ENCODE peak calls at places on chromosomes 12 and 14, in ten cellular contexts. U is amygdala, M is COR-L47, C is stomach, I is AG08395, D is HT-29, Q is NCI-H2081, L is fibroblast of the conjunctiva, X is NCI-H1436, W is A549. B is an unnamed sample.

GRCh38 chr12:8692573-8692972 is 5.2 kb upstream of the RIMKLB start:
- DNase-seq in W (no peak), I (no peak), C (no peak), Q (peak), U (peak), D (no peak), X (peak), M (no peak), L (no peak), B (peak)

GRCh38 chr14:98433436-98433835 is 838.6 kb downstream of the BCL11B start:
- DNase-seq in M (no peak), I (no peak), X (no peak), U (no peak), W (no peak), Q (no peak), C (no peak), D (no peak), L (no peak), B (no peak)

GRCh38 chr12:116137318-116137717 is 140.2 kb downstream of the MED13L start:
- DNase-seq in X (no peak), U (no peak), M (no peak), Q (no peak), C (no peak), W (no peak), L (no peak), D (no peak), I (no peak), B (no peak)

GRCh38 chr12:7937867-7938506 is 2.0 kb upstream of the SLC2A3 start:
- DNase-seq in M (no peak), I (no peak), W (peak), U (no peak), L (no peak), Q (no peak), C (no peak), D (peak), X (no peak), B (no peak)

GRCh38 chr12:62683724-62684501 is 217.3 kb downstream of the MON2 start:
- DNase-seq in I (peak), U (no peak), Q (no peak), D (no peak), W (no peak), M (no peak), X (no peak), C (no peak), L (peak), B (peak)

GRCh38 chr12:94172031-94172430 is 23.7 kb downstream of the PLXNC1 start:
- DNase-seq in C (no peak), W (no peak), U (no peak), X (no peak), Q (no peak), I (no peak), M (no peak), L (peak), D (no peak), B (no peak)

GRCh38 chr14:99468836-99469592 is 11.6 kb downstream of the SETD3 start:
- DNase-seq in D (no peak), M (no peak), C (no peak), U (no peak), I (no peak), L (no peak), X (no peak), W (no peak), Q (no peak), B (no peak)

GRCh38 chr12:104505095-104505819 is 48.5 kb downstream of the CHST11 start:
- DNase-seq in Q (no peak), M (peak), I (no peak), X (peak), C (no peak), D (peak), W (no peak), U (no peak), L (no peak), B (no peak)

GRCh38 chr14:31286456-31287293 is 79.1 kb upstream of the HECTD1 start:
- DNase-seq in U (no peak), M (no peak), D (peak), Q (no peak), W (peak), C (no peak), I (no peak), X (no peak), L (no peak), B (no peak)

GRCh38 chr12:43370299-43370698 is 181.7 kb downstream of the ADAMTS20 start:
- DNase-seq in I (no peak), W (peak), D (peak), U (no peak), Q (no peak), M (no peak), C (no peak), L (peak), X (no peak), B (no peak)

GRCh38 chr12:46217686-46218508 is 50.9 kb downstream of the SLC38A1 start:
- DNase-seq in U (no peak), M (no peak), X (no peak), C (peak), L (no peak), Q (no peak), W (no peak), D (no peak), I (no peak), B (no peak)

GRCh38 chr14:77268989-77269595 is 1.9 kb downstream of the NGB start:
- DNase-seq in W (no peak), D (no peak), M (peak), C (no peak), U (no peak), L (no peak), Q (no peak), X (no peak), I (no peak), B (no peak)

GRCh38 chr12:65364021-65364420 is 85.5 kb downstream of the MSRB3 start:
- DNase-seq in U (no peak), W (no peak), L (no peak), C (no peak), I (peak), Q (no peak), X (no peak), M (no peak), D (no peak), B (no peak)

GRCh38 chr14:56894591-56894991 is 84.3 kb upstream of the OTX2 start:
- DNase-seq in D (no peak), I (no peak), C (no peak), X (no peak), M (no peak), Q (no peak), L (no peak), U (no peak), W (no peak), B (no peak)

GRCh38 chr12:50718760-50719159 is 45.1 kb upstream of the ATF1 start:
- DNase-seq in W (no peak), U (no peak), C (no peak), L (no peak), M (no peak), Q (no peak), X (no peak), I (no peak), D (no peak), B (no peak)

B was measured in sigmoid colon.